ENCODE peak calls at places on chromosome 9, in six cellular contexts. One of them, this sample, is unnamed.
A peak's percentile ranks its signal among the peaks of the same experiment; 100 is the strongest.

GRCh38 chr9:126376903-126377342 is 50.3 kb downstream of the MVB12B start:
- DNase-seq in A549: no peak
- DNase-seq in HCT116: no peak
- DNase-seq in H1: no peak
- DNase-seq in vagina: no peak
- DNase-seq in heart left ventricle: no peak
- DNase-seq in this sample: no peak

GRCh38 chr9:116152390-116152789 is 1.2 kb upstream of the PAPPA start:
- DNase-seq in A549: no peak
- DNase-seq in HCT116: no peak
- DNase-seq in H1: no peak
- DNase-seq in vagina: no peak
- DNase-seq in heart left ventricle: no peak
- DNase-seq in this sample: no peak

GRCh38 chr9:70110194-70111041 is 66.8 kb downstream of the MAMDC2 start:
- DNase-seq in A549: no peak
- DNase-seq in HCT116: no peak
- DNase-seq in H1: no peak
- DNase-seq in vagina: peak; percentile 86
- DNase-seq in heart left ventricle: no peak
- DNase-seq in this sample: peak; percentile 60

GRCh38 chr9:87581513-87581912 is 83.8 kb downstream of the DAPK1 start:
- DNase-seq in A549: no peak
- DNase-seq in HCT116: no peak
- DNase-seq in H1: no peak
- DNase-seq in vagina: no peak
- DNase-seq in heart left ventricle: no peak
- DNase-seq in this sample: no peak

GRCh38 chr9:86405926-86406325 is 51.7 kb upstream of the TUT7 start:
- DNase-seq in A549: peak; percentile 59
- DNase-seq in HCT116: peak; percentile 58
- DNase-seq in H1: no peak
- DNase-seq in vagina: no peak
- DNase-seq in heart left ventricle: no peak
- DNase-seq in this sample: peak; percentile 67

GRCh38 chr9:110330484-110331115 is 7.1 kb downstream of the TXNDC8 start:
- DNase-seq in A549: no peak
- DNase-seq in HCT116: no peak
- DNase-seq in H1: no peak
- DNase-seq in vagina: no peak
- DNase-seq in heart left ventricle: no peak
- DNase-seq in this sample: no peak

GRCh38 chr9:89116064-89116817 is 62.4 kb downstream of the SHC3 start:
- DNase-seq in A549: peak; percentile 2
- DNase-seq in HCT116: no peak
- DNase-seq in H1: no peak
- DNase-seq in vagina: no peak
- DNase-seq in heart left ventricle: no peak
- DNase-seq in this sample: no peak

GRCh38 chr9:89387970-89388867 is 69.9 kb downstream of the SECISBP2 start:
- DNase-seq in A549: peak; percentile 23
- DNase-seq in HCT116: no peak
- DNase-seq in H1: no peak
- DNase-seq in vagina: peak; percentile 94
- DNase-seq in heart left ventricle: peak; percentile 36
- DNase-seq in this sample: no peak

GRCh38 chr9:125850763-125851162 is 103.6 kb downstream of the PBX3 start:
- DNase-seq in A549: no peak
- DNase-seq in HCT116: no peak
- DNase-seq in H1: no peak
- DNase-seq in vagina: no peak
- DNase-seq in heart left ventricle: no peak
- DNase-seq in this sample: no peak

GRCh38 chr9:127661342-127661741 is 45.4 kb upstream of the CFAP157 start:
- DNase-seq in A549: no peak
- DNase-seq in HCT116: no peak
- DNase-seq in H1: no peak
- DNase-seq in vagina: no peak
- DNase-seq in heart left ventricle: no peak
- DNase-seq in this sample: no peak

GRCh38 chr9:4228606-4229005 is 71.3 kb downstream of the GLIS3 start:
- DNase-seq in A549: peak; percentile 60
- DNase-seq in HCT116: no peak
- DNase-seq in H1: no peak
- DNase-seq in vagina: no peak
- DNase-seq in heart left ventricle: no peak
- DNase-seq in this sample: no peak

GRCh38 chr9:16689352-16689938 is 181.0 kb downstream of the BNC2 start:
- DNase-seq in A549: peak; percentile 21
- DNase-seq in HCT116: no peak
- DNase-seq in H1: no peak
- DNase-seq in vagina: no peak
- DNase-seq in heart left ventricle: no peak
- DNase-seq in this sample: no peak

GRCh38 chr9:135070198-135070951 is 17.1 kb upstream of the OLFM1 start:
- DNase-seq in A549: no peak
- DNase-seq in HCT116: no peak
- DNase-seq in H1: no peak
- DNase-seq in vagina: no peak
- DNase-seq in heart left ventricle: no peak
- DNase-seq in this sample: no peak

GRCh38 chr9:126853667-126854066 is 6.8 kb upstream of the ZBTB34 start:
- DNase-seq in A549: no peak
- DNase-seq in HCT116: no peak
- DNase-seq in H1: peak; percentile 23
- DNase-seq in vagina: no peak
- DNase-seq in heart left ventricle: no peak
- DNase-seq in this sample: peak; percentile 88

GRCh38 chr9:133491656-133491925 is 12.7 kb upstream of the SLC2A6 start:
- DNase-seq in A549: no peak
- DNase-seq in HCT116: no peak
- DNase-seq in H1: no peak
- DNase-seq in vagina: no peak
- DNase-seq in heart left ventricle: no peak
- DNase-seq in this sample: no peak

GRCh38 chr9:69951411-69951810 is 92.2 kb upstream of the MAMDC2 start:
- DNase-seq in A549: no peak
- DNase-seq in HCT116: no peak
- DNase-seq in H1: no peak
- DNase-seq in vagina: no peak
- DNase-seq in heart left ventricle: no peak
- DNase-seq in this sample: no peak

GRCh38 chr9:92986175-92987110 is 39.1 kb downstream of the FGD3 start:
- DNase-seq in A549: peak; percentile 39
- DNase-seq in HCT116: no peak
- DNase-seq in H1: no peak
- DNase-seq in vagina: no peak
- DNase-seq in heart left ventricle: no peak
- DNase-seq in this sample: no peak

GRCh38 chr9:456365-456764 is 241.7 kb downstream of the DOCK8 start:
- DNase-seq in A549: no peak
- DNase-seq in HCT116: no peak
- DNase-seq in H1: no peak
- DNase-seq in vagina: no peak
- DNase-seq in heart left ventricle: peak; percentile 57
- DNase-seq in this sample: no peak

DNA sequence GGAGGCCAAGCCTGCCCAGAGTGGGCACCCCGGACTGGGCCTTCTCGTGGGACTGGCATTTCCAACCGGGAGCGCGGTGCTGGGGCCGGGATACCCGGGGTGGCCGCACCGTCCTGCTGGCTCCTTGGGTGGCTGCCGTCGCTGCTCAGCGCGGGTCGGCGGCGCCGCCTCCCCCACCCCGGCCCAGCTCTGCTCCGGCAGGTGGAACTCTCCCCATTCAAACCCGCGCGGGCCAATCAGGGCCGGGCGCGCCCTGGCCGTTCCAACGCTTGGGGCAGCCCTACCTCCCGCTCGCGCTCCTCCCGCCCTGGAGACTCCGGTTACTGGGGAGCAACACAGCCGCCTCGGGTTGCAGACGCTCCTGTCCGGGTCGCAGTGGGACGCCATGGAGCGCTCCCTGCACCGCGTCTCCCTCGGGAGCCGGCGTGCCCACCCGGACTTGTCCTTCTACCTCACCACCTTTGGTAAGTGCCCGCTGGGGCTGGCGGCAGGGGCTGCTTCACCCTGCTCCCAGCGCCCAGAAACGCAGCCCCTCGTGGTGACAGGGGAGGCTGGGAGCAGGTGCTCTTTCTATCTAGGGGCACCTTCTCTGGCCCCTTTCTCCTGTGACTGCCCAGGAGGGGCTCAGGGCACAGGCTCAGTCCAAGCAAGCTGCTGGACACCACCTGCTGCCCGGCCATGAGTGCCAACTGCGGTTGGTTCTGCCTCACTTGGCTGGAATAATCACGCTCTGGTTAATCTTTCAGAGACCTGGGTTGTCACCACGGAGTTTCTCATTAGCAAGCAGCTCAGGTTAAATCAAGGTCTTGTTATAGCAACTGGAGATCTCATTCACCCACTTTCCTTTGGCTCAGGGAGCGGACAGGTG is at the start of gene RGS3:
- DNase-seq in A549: peak; percentile 68
- DNase-seq in HCT116: peak; percentile 42
- DNase-seq in H1: peak; percentile 88
- DNase-seq in vagina: no peak
- DNase-seq in heart left ventricle: peak; percentile 75
- DNase-seq in this sample: no peak
- TF ChIP-seq POLR2A in A549: no peak
- TF ChIP-seq POLR2A in HCT116: peak; percentile 57
- TF ChIP-seq POLR2A in H1: no peak
- TF ChIP-seq POLR2A in vagina: no peak
- TF ChIP-seq POLR2A in heart left ventricle: peak; percentile 11
- TF ChIP-seq POLR2A in this sample: no peak

GRCh38 chr9:26955222-26955903 is 849 bp upstream of the IFT74 start:
- DNase-seq in A549: no peak
- DNase-seq in HCT116: no peak
- DNase-seq in H1: no peak
- DNase-seq in vagina: no peak
- DNase-seq in heart left ventricle: no peak
- DNase-seq in this sample: no peak
- TF ChIP-seq POLR2A in A549: no peak
- TF ChIP-seq POLR2A in HCT116: no peak
- TF ChIP-seq POLR2A in H1: no peak
- TF ChIP-seq POLR2A in vagina: no peak
- TF ChIP-seq POLR2A in heart left ventricle: no peak
- TF ChIP-seq POLR2A in this sample: no peak

GRCh38 chr9:124392254-124392653 is 23.0 kb downstream of the PSMB7 start:
- DNase-seq in A549: peak; percentile 29
- DNase-seq in HCT116: no peak
- DNase-seq in H1: no peak
- DNase-seq in vagina: no peak
- DNase-seq in heart left ventricle: no peak
- DNase-seq in this sample: peak; percentile 51
- TF ChIP-seq POLR2A in A549: no peak
- TF ChIP-seq POLR2A in HCT116: no peak
- TF ChIP-seq POLR2A in H1: no peak
- TF ChIP-seq POLR2A in vagina: no peak
- TF ChIP-seq POLR2A in heart left ventricle: no peak
- TF ChIP-seq POLR2A in this sample: no peak

GRCh38 chr9:136666364-136667216 is 3.9 kb downstream of the EGFL7 start:
- DNase-seq in A549: no peak
- DNase-seq in HCT116: no peak
- DNase-seq in H1: no peak
- DNase-seq in vagina: no peak
- DNase-seq in heart left ventricle: no peak
- DNase-seq in this sample: peak; percentile 97
- TF ChIP-seq POLR2A in A549: no peak
- TF ChIP-seq POLR2A in HCT116: no peak
- TF ChIP-seq POLR2A in H1: no peak
- TF ChIP-seq POLR2A in vagina: no peak
- TF ChIP-seq POLR2A in heart left ventricle: no peak
- TF ChIP-seq POLR2A in this sample: no peak

GRCh38 chr9:33044162-33044673 is 19.1 kb downstream of the DNAJA1 start:
- DNase-seq in A549: peak; percentile 94
- DNase-seq in HCT116: no peak
- DNase-seq in H1: peak; percentile 83
- DNase-seq in vagina: peak; percentile 93
- DNase-seq in heart left ventricle: peak; percentile 90
- DNase-seq in this sample: peak; percentile 68
- TF ChIP-seq POLR2A in A549: peak; percentile 37
- TF ChIP-seq POLR2A in HCT116: no peak
- TF ChIP-seq POLR2A in H1: no peak
- TF ChIP-seq POLR2A in vagina: no peak
- TF ChIP-seq POLR2A in heart left ventricle: no peak
- TF ChIP-seq POLR2A in this sample: peak; percentile 56

DNA sequence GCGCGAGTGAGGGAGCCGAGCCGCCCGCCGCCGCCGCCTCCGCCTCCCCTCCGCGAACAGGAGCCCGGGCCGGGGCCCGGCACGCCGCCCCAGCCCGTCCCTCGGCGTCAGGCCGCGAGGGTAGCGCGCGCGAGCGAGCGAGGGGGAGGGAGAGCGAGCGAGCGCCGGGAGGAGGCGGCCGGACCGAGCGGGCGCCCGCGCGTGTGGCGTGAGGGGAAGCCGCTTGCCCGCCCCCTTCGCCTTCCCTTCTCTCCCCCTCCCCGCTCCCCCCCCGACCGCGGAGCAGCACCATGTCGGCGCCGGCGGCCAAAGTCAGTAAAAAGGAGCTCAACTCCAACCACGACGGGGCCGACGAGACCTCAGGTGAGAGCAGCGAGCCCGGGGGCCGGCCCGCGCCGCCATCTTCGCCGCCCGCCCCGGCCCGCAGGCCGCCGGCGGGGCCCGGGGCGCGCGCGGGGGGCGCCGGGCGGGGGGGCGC is 310 bp downstream of the SET start:
- DNase-seq in A549: peak; percentile 70
- DNase-seq in HCT116: no peak
- DNase-seq in H1: no peak
- DNase-seq in vagina: no peak
- DNase-seq in heart left ventricle: peak; percentile 69
- DNase-seq in this sample: no peak
- TF ChIP-seq POLR2A in A549: peak; percentile 7
- TF ChIP-seq POLR2A in HCT116: no peak
- TF ChIP-seq POLR2A in H1: no peak
- TF ChIP-seq POLR2A in vagina: no peak
- TF ChIP-seq POLR2A in heart left ventricle: no peak
- TF ChIP-seq POLR2A in this sample: no peak

GRCh38 chr9:122348288-122348777 is 22.5 kb upstream of the PTGS1 start:
- DNase-seq in A549: no peak
- DNase-seq in HCT116: no peak
- DNase-seq in H1: no peak
- DNase-seq in vagina: no peak
- DNase-seq in heart left ventricle: no peak
- DNase-seq in this sample: no peak

GRCh38 chr9:122348791-122349190 is 22.0 kb upstream of the PTGS1 start:
- DNase-seq in A549: no peak
- DNase-seq in HCT116: no peak
- DNase-seq in H1: no peak
- DNase-seq in vagina: no peak
- DNase-seq in heart left ventricle: no peak
- DNase-seq in this sample: no peak

GRCh38 chr9:122349201-122349600 is 21.6 kb upstream of the PTGS1 start:
- DNase-seq in A549: no peak
- DNase-seq in HCT116: no peak
- DNase-seq in H1: no peak
- DNase-seq in vagina: no peak
- DNase-seq in heart left ventricle: no peak
- DNase-seq in this sample: no peak

GRCh38 chr9:122346478-122347347 is 24.1 kb upstream of the PTGS1 start:
- DNase-seq in A549: no peak
- DNase-seq in HCT116: no peak
- DNase-seq in H1: peak; percentile 80
- DNase-seq in vagina: no peak
- DNase-seq in heart left ventricle: peak; percentile 73
- DNase-seq in this sample: no peak

GRCh38 chr9:122347348-122348287 is 23.2 kb upstream of the PTGS1 start:
- DNase-seq in A549: peak; percentile 50
- DNase-seq in HCT116: no peak
- DNase-seq in H1: no peak
- DNase-seq in vagina: no peak
- DNase-seq in heart left ventricle: no peak
- DNase-seq in this sample: no peak
- TF ChIP-seq POLR2A in A549: no peak
- TF ChIP-seq POLR2A in HCT116: no peak
- TF ChIP-seq POLR2A in H1: no peak
- TF ChIP-seq POLR2A in vagina: no peak
- TF ChIP-seq POLR2A in heart left ventricle: no peak
- TF ChIP-seq POLR2A in this sample: no peak